ENCODE peak calls at places on chromosomes 3 and 15, in six cellular contexts. Y, A, P, D, N and H are unnamed samples.

GRCh38 chr3:25662921-25663320 is 1.8 kb downstream of the TOP2B start:
- DNase-seq in N (no peak), A (no peak), P (peak; percentile 49), D (no peak), Y (peak; percentile 5), H (peak; percentile 26)

GRCh38 chr3:79264892-79265291 is 502.9 kb downstream of the ROBO1 start:
- DNase-seq in N (no peak), D (no peak), A (no peak), Y (no peak), P (no peak), H (no peak)

GRCh38 chr3:125245521-125245920 is 33.0 kb upstream of the SLC12A8 start:
- DNase-seq in Y (no peak), D (no peak), A (peak; percentile 49), N (no peak), P (no peak), H (peak; percentile 21)

GRCh38 chr3:170418422-170419300 is at the start of gene CLDN11:
- DNase-seq in A (peak; percentile 77), N (peak; percentile 40), D (peak; percentile 86), Y (no peak), P (no peak), H (no peak)

GRCh38 chr3:187103251-187103650 is 36.0 kb downstream of the RPL39L start:
- DNase-seq in D (no peak), A (no peak), Y (no peak), P (no peak), N (no peak), H (no peak)

GRCh38 chr3:77303943-77304778 is 264.3 kb downstream of the ROBO2 start:
- DNase-seq in A (no peak), D (no peak), P (no peak), Y (no peak), N (peak; percentile 82), H (no peak)

GRCh38 chr15:28984421-28985375 is 98.9 kb downstream of the APBA2 start:
- DNase-seq in Y (no peak), A (peak; percentile 79), P (no peak), D (peak; percentile 62), N (no peak), H (peak; percentile 33)

GRCh38 chr15:87741350-87741749 is 515.2 kb downstream of the NTRK3 start:
- DNase-seq in P (no peak), A (no peak), Y (no peak), N (no peak), D (no peak), H (peak; percentile 91)

GRCh38 chr15:76200641-76201105 is 110.6 kb downstream of the ETFA start:
- DNase-seq in N (no peak), P (no peak), Y (no peak), D (peak; percentile 51), A (no peak), H (no peak)

GRCh38 chr3:194537732-194538247 is 51.0 kb upstream of the ATP13A3 start:
- DNase-seq in Y (peak; percentile 54), N (peak; percentile 47), A (peak; percentile 90), P (no peak), D (no peak), H (peak; percentile 39)

GRCh38 chr3:78734048-78734637 is 1033.7 kb downstream of the ROBO1 start:
- DNase-seq in N (peak; percentile 41), Y (peak; percentile 75), D (no peak), P (no peak), A (peak; percentile 27), H (no peak)

GRCh38 chr3:86733257-86733656 is 257.7 kb downstream of the VGLL3 start:
- DNase-seq in D (no peak), P (no peak), Y (no peak), A (no peak), N (no peak), H (no peak)

GRCh38 chr3:99656606-99657005 is 18.2 kb downstream of the COL8A1 start:
- DNase-seq in N (no peak), P (no peak), A (no peak), Y (no peak), D (no peak), H (peak; percentile 47)

GRCh38 chr3:86814321-86814720 is 176.6 kb downstream of the VGLL3 start:
- DNase-seq in Y (no peak), P (no peak), A (no peak), D (no peak), N (no peak), H (no peak)

GRCh38 chr15:89575656-89576416 is 567 bp downstream of the TICRR start:
- DNase-seq in P (peak; percentile 25), Y (peak; percentile 28), A (peak; percentile 36), N (no peak), D (peak; percentile 82), H (no peak)

GRCh38 chr3:148175215-148175614 is 522.5 kb upstream of the AGTR1 start:
- DNase-seq in A (no peak), P (no peak), N (no peak), Y (no peak), D (no peak), H (peak; percentile 15)

GRCh38 chr15:40058476-40059140 is 19.6 kb upstream of the SRP14 start:
- DNase-seq in Y (no peak), D (peak; percentile 10), P (no peak), A (peak; percentile 58), N (no peak), H (peak; percentile 65)

GRCh38 chr3:136414476-136414875 is 164.3 kb downstream of the PCCB start:
- DNase-seq in N (no peak), Y (no peak), P (no peak), D (no peak), A (no peak), H (peak; percentile 58)

GRCh38 chr3:55514962-55515361 is 27.9 kb upstream of the WNT5A start:
- DNase-seq in D (no peak), Y (no peak), A (no peak), P (no peak), N (no peak), H (no peak)

GRCh38 chr3:136535906-136536305 is 216.3 kb downstream of the STAG1 start:
- DNase-seq in D (no peak), N (no peak), P (no peak), Y (peak; percentile 16), A (peak; percentile 89), H (peak; percentile 63)

GRCh38 chr3:102492300-102492699 is 57.5 kb downstream of the ZPLD1 start:
- DNase-seq in D (no peak), Y (no peak), A (no peak), N (no peak), P (no peak), H (no peak)

GRCh38 chr15:92958105-92958504 is 58.0 kb downstream of the CHD2 start:
- DNase-seq in N (no peak), A (peak; percentile 63), D (no peak), Y (peak; percentile 32), P (no peak), H (peak; percentile 72)

GRCh38 chr3:189053327-189053726 is 118.4 kb upstream of the TPRG1 start:
- DNase-seq in A (no peak), Y (no peak), P (no peak), N (no peak), D (no peak), H (no peak)

GRCh38 chr3:81442758-81443456 is 318.5 kb downstream of the GBE1 start:
- DNase-seq in N (no peak), Y (no peak), P (no peak), D (no peak), A (no peak), H (no peak)

GRCh38 chr3:23611737-23612295 is 193.9 kb upstream of the UBE2E1 start:
- DNase-seq in D (peak; percentile 62), A (peak; percentile 91), N (peak; percentile 38), Y (no peak), P (peak; percentile 33), H (peak; percentile 58)

GRCh38 chr3:72977463-72977862 is 19.1 kb upstream of the PPP4R2 start:
- DNase-seq in N (no peak), D (no peak), A (no peak), P (no peak), Y (no peak), H (no peak)

GRCh38 chr3:87462228-87462627 is 185.8 kb upstream of the POU1F1 start:
- DNase-seq in P (no peak), D (no peak), Y (no peak), N (no peak), A (peak; percentile 52), H (no peak)

GRCh38 chr15:97761124-97761523 is 199.4 kb upstream of the ARRDC4 start:
- DNase-seq in P (no peak), A (no peak), N (no peak), Y (no peak), D (no peak), H (no peak)

GRCh38 chr15:98626153-98626552 is 22.2 kb upstream of the IGF1R start:
- DNase-seq in A (no peak), D (peak; percentile 46), Y (no peak), P (no peak), N (no peak), H (no peak)

GRCh38 chr3:21894459-21895083 is 143.6 kb upstream of the ZNF385D start:
- DNase-seq in D (no peak), P (peak; percentile 35), N (no peak), Y (peak; percentile 47), A (peak; percentile 27), H (peak; percentile 10)

GRCh38 chr3:37521403-37521802 is 340.3 kb upstream of the CTDSPL start:
- DNase-seq in P (no peak), Y (no peak), A (no peak), N (no peak), D (no peak), H (no peak)